ENCODE peak calls at places on chromosomes 1 and 21, in five cellular contexts. X is upper lobe of right lung; T is CD8-positive, alpha-beta T cell; H is cardiac muscle cell; O is Panc1. K is an unnamed sample. For H3K4me1, the result is how much of the 10 kb centered on the place peaks cover.

GRCh38 chr21:25967566-25968438 is 202.8 kb downstream of the APP start:
- DNase-seq in X (no peak), T (no peak), H (no peak), O (no peak), K (no peak)

GRCh38 chr1:228488818-228489674 is 1.9 kb downstream of the RNF187 start:
- DNase-seq in X (no peak), T (no peak), H (no peak), O (no peak), K (no peak)

GRCh38 chr1:153100241-153100640 is 5.9 kb upstream of the SPRR2E start:
- DNase-seq in X (no peak), T (no peak), H (no peak), O (peak), K (no peak)

GRCh38 chr1:48572632-48573258 is 100.7 kb upstream of the SPATA6 start:
- DNase-seq in X (peak), T (no peak), H (peak), O (peak), K (peak)

GRCh38 chr1:59391216-59392179 is 94.6 kb downstream of the FGGY start:
- DNase-seq in X (no peak), T (no peak), H (no peak), O (no peak), K (no peak)

GRCh38 chr1:26281971-26282693 is 2.2 kb downstream of the SH3BGRL3 start:
- DNase-seq in X (no peak), T (no peak), H (peak), O (no peak), K (no peak)

GRCh38 chr1:157170677-157171515 is 32.7 kb upstream of the ETV3 start:
- DNase-seq in X (peak), T (no peak), H (peak), O (no peak), K (no peak)

GRCh38 chr1:156114101-156114918 is at the start of gene LMNA:
- DNase-seq in X (peak), T (peak), H (peak), O (peak), K (peak)

GRCh38 chr1:219938706-219939105 is 10.3 kb upstream of the SLC30A10 start:
- DNase-seq in X (no peak), T (no peak), H (no peak), O (no peak), K (no peak)

GRCh38 chr21:43290529-43291346 is 121.9 kb downstream of the CRYAA start:
- DNase-seq in X (peak), T (no peak), H (no peak), O (no peak), K (no peak)

GRCh38 chr1:243751506-243751905 is 98.5 kb downstream of the AKT3 start:
- DNase-seq in X (no peak), T (no peak), H (no peak), O (no peak), K (no peak)

GRCh38 chr1:31064685-31065309 is 720 bp downstream of the PUM1 start:
- DNase-seq in X (no peak), T (no peak), H (no peak), O (no peak), K (peak)

GRCh38 chr1:172647110-172647564 is 11.8 kb upstream of the FASLG start:
- DNase-seq in X (no peak), T (no peak), H (no peak), O (no peak), K (no peak)

GRCh38 chr1:175216444-175216843 is 23.9 kb upstream of the KIAA0040 start:
- DNase-seq in X (no peak), T (no peak), H (no peak), O (no peak), K (no peak)

GRCh38 chr1:220528679-220529529 is 968 bp downstream of the MARK1 start:
- DNase-seq in X (no peak), T (no peak), H (peak), O (no peak), K (peak)

GRCh38 chr1:211632808-211633522 is 42.5 kb downstream of the NEK2 start:
- DNase-seq in X (no peak), T (no peak), H (no peak), O (no peak), K (peak)

GRCh38 chr1:54975709-54976108 is 4.7 kb upstream of the TMEM61 start:
- DNase-seq in X (no peak), T (no peak), H (no peak), O (no peak), K (no peak)

GRCh38 chr1:237799762-237800474 is 90.8 kb downstream of the ZP4 start:
- DNase-seq in X (no peak), T (no peak), H (peak), O (no peak), K (peak)

GRCh38 chr1:155307247-155307740 is 1.4 kb upstream of the FDPS start:
- DNase-seq in X (no peak), T (no peak), H (peak), O (no peak), K (no peak)

GRCh38 chr1:152186556-152187285 is 27.7 kb upstream of the RPTN start:
- DNase-seq in X (no peak), T (no peak), H (no peak), O (no peak), K (no peak)

GRCh38 chr1:58869638-58870297 is 85.9 kb upstream of the JUN start:
- DNase-seq in X (no peak), T (no peak), H (no peak), O (no peak), K (no peak)

GRCh38 chr1:27632387-27633297 is 2.3 kb downstream of the FGR start:
- DNase-seq in X (no peak), T (no peak), H (no peak), O (no peak), K (no peak)

DNA sequence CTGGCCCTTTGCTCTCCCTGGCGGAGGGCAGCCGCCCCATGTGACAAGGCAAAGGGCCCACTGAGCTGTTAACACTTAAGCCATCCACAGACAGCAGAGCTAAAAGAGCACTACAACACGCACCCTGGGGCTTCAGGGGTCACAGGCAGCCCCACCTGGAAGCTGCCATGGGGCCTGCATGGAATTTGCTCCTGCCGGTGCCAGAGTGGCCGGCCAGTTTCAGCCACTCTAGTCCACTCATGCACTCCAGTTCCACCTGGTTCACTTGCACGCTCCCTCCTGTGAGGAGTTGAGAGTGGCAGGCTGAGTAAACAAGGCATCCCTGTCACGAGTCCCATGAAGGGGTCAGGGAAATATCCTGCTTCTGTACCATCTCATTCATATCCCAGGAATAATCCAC is 55.3 kb downstream of the RIMS3 start:
- DNase-seq in X (no peak), T (no peak), H (no peak), O (no peak), K (no peak)
- H3K27ac ChIP-seq in X (no peak), T (no peak), H (no peak), O (no peak), K (no peak)

DNA sequence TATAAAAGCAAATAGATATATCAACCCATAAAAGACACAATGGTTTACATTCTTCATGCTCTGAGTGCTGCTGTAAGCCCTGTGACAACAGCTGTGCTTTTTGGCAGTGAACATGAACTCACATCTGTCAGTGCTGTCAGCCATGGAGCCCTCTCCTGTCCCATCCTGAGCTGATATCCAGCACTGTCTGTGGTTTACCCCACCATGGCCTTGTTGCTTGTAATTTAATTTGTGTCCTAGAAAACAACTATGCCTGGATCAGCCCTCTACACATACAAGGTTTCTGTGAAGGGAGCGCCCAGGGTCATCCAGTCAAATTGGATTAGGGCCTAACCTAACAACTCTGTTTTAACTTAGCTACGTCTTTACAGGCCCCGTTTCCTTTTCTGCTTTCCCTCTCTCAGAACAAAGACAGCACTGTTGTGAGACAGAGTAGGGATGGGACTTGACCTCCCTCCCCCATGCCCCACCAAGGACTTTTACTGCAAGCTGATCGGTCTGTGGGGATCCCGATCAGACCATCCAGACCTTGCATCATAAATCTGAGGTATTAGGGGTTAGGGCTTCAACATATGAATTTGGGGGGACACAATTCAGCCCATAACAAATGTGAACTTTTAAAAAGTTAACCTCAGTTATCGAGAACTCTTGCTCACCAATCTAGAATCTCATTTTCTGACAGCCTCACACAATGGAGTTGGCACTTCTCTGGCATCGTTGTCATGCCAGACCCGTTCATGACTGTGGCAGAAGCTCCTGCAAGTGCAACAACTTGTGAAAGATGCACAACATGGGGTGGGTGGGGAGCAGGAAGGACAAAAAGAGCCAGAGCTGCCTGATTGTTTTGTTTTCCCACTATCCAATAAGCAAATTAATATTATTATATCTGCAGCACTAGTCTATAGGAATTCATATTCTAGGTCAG is 16.4 kb upstream of the SLC44A3 start:
- DNase-seq in X (no peak), T (no peak), H (no peak), O (no peak), K (no peak)
- H3K4me1 ChIP-seq in X (under half), T (under half), H (under half), O (under half), K (under half)

GRCh38 chr1:198772626-198773025 is 133.8 kb downstream of the PTPRC start:
- DNase-seq in X (no peak), T (no peak), H (no peak), O (no peak), K (no peak)

GRCh38 chr1:198773030-198773429 is 134.2 kb downstream of the PTPRC start:
- DNase-seq in X (no peak), T (no peak), H (no peak), O (no peak), K (no peak)

GRCh38 chr1:198775606-198776005 is 136.8 kb downstream of the PTPRC start:
- DNase-seq in X (peak), T (no peak), H (no peak), O (no peak), K (no peak)

GRCh38 chr1:198774418-198774817 is 135.6 kb downstream of the PTPRC start:
- DNase-seq in X (no peak), T (no peak), H (no peak), O (no peak), K (no peak)

GRCh38 chr1:198771562-198772153 is 132.8 kb downstream of the PTPRC start:
- DNase-seq in X (no peak), T (no peak), H (peak), O (no peak), K (no peak)
- TF ChIP-seq CTCF in X (peak), T (peak), H (peak), O (peak), K (peak)

GRCh38 chr1:186337554-186337953 is 37.5 kb downstream of the TPR start:
- DNase-seq in X (no peak), T (no peak), H (no peak), O (no peak), K (no peak)
- H3K27ac ChIP-seq in X (no peak), T (no peak), H (no peak), O (no peak), K (no peak)

GRCh38 chr1:114137497-114137896 is 16.2 kb downstream of the SYT6 start:
- DNase-seq in X (no peak), T (no peak), H (no peak), O (no peak), K (no peak)
- H3K4me1 ChIP-seq in X (under half), T (under half), H (under half), O (under half), K (under half)

DNA sequence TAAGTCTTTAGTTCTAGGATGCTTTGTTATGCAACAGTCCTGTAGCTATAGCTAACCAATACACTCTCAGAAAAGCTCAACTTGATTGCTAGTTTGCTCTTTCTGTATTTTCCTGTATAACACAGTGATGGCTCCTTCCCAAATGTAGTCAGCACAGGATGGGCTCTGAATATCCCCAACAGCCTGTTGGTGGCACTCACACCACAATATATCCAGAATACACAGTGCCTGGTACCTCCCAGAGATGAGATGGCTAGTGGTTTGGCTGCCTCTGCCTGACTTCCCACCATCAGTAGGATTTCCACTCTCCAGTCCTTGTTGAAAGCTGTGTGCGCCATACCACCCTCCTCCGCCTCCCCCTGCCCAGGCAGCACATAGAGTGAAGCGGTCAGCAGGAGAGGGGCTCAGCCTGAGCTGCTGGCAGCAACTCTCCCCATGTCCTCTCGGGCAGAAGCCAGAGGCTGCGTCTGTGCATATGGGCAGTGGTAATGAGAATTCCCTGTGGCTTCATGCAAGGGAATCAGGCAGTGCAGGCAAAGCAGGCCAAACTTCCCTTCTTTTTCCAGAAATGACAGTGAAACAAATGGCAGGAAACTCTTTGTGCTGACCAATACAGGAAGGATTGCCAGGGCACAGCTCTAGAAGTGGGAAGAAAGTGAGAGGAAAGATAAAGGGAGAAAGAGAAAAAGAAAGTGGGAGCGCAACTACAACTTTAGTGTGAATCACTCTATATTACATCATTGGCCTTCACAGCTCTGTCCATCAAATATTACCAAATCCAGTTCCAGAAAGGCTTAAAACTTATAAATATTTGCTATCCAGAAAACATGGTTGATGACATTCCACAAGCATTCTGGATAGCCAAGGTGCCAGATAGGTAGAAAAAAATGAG is 49.7 kb downstream of the LMX1A start:
- DNase-seq in X (no peak), T (no peak), H (no peak), O (no peak), K (no peak)
- TF ChIP-seq CTCF in X (no peak), T (no peak), H (no peak), O (no peak), K (no peak)

DNA sequence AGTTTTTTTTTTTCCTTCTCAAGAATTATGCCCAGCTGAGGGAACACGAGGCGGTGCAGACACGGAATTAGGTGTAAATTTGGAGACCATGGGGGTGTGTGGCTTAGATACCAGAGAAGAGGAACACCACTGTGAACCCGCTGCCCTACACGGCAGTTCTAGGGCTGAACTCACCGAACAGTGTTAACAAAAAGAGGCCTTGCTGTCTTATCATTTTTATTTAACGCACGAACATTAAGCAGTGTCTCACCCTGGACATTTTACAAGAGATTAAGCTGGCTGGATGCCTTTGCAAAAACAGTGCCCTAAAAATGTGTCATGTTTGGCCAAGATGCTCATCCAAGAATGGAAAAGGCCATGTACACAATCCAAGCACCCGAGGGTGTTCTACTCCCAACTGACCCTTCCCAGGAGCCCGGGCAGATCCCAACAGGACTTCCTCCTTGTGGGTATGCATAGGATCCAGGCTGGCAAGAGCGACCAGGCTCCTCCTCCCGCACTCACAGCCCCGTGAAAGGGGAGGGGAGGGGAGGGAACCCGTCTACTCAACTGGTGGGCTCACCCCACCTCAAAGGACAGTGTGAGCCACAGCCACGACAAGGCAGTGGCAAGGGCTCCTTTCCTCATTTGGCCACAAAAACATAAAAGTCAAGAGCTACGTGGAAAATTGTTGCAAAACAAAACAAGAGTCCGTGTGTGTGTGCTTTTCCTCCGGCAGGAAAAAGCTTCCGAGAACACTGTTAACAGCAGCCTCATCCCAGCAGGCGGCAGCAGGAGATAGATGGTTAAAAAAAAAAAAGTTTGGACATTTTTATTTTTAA is 20.3 kb downstream of the C2CD2 start:
- DNase-seq in X (no peak), T (no peak), H (no peak), O (no peak), K (no peak)
- H3K27ac ChIP-seq in X (peak), T (no peak), H (no peak), O (peak), K (peak)

DNA sequence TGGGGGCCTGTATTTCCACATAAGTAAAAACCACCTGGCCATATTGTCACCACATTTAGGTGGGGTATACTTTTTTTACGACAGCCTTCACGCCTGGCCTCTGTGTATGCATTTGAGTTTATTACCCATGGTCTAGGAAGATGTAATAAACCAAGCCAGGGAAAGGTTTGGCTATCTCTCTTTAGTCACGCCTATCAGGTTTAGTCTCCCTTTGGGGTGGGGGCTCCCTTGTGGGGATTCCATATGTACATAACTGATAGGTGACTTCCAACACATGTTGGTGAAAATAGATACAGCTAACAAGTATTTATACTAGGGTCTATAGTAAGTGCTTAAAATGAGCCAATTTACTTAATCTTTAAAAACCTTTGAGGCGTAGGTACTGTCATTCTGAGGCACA is 4.2 kb downstream of the YBX1 start:
- DNase-seq in X (no peak), T (no peak), H (no peak), O (no peak), K (no peak)
- H3K4me1 ChIP-seq in X (half or more), T (half or more), H (half or more), O (half or more), K (half or more)

K was measured in heart right ventricle.